ENCODE peak calls at places on chromosomes 1 and 21, in six cellular contexts. One of them, this sample, is unnamed.
A peak's percentile ranks its signal among the peaks of the same experiment; 100 is the strongest.

GRCh38 chr1:39789571-39790110 is 976 bp upstream of the BMP8B start:
- DNase-seq in GM20000: no peak
- DNase-seq in M059J: no peak
- DNase-seq in activated CD4-positive, alpha-beta T cell treated with anti-CD3 and anti-CD28 coated beads for 1 hour: no peak
- DNase-seq in amniotic stem cell: no peak
- DNase-seq in GM12891: no peak
- DNase-seq in this sample: no peak

GRCh38 chr1:79549191-79549590 is 542.7 kb upstream of the ADGRL4 start:
- DNase-seq in GM20000: no peak
- DNase-seq in M059J: no peak
- DNase-seq in activated CD4-positive, alpha-beta T cell treated with anti-CD3 and anti-CD28 coated beads for 1 hour: no peak
- DNase-seq in amniotic stem cell: no peak
- DNase-seq in GM12891: no peak
- DNase-seq in this sample: no peak

GRCh38 chr1:190453550-190453949 is 24.1 kb downstream of the BRINP3 start:
- DNase-seq in GM20000: no peak
- DNase-seq in M059J: no peak
- DNase-seq in activated CD4-positive, alpha-beta T cell treated with anti-CD3 and anti-CD28 coated beads for 1 hour: no peak
- DNase-seq in amniotic stem cell: no peak
- DNase-seq in GM12891: no peak
- DNase-seq in this sample: peak; percentile 33

GRCh38 chr1:204828352-204828850 is 42.3 kb upstream of the NFASC start:
- DNase-seq in GM20000: peak; percentile 55
- DNase-seq in M059J: peak; percentile 77
- DNase-seq in activated CD4-positive, alpha-beta T cell treated with anti-CD3 and anti-CD28 coated beads for 1 hour: no peak
- DNase-seq in amniotic stem cell: no peak
- DNase-seq in GM12891: peak; percentile 57
- DNase-seq in this sample: no peak

GRCh38 chr1:205810448-205811157 is 2.4 kb downstream of the SLC41A1 start:
- DNase-seq in GM20000: no peak
- DNase-seq in M059J: no peak
- DNase-seq in activated CD4-positive, alpha-beta T cell treated with anti-CD3 and anti-CD28 coated beads for 1 hour: no peak
- DNase-seq in amniotic stem cell: no peak
- DNase-seq in GM12891: no peak
- DNase-seq in this sample: peak; percentile 34

GRCh38 chr1:201025571-201026002 is 2.1 kb upstream of the KIF21B start:
- DNase-seq in GM20000: peak; percentile 58
- DNase-seq in M059J: peak; percentile 81
- DNase-seq in activated CD4-positive, alpha-beta T cell treated with anti-CD3 and anti-CD28 coated beads for 1 hour: no peak
- DNase-seq in amniotic stem cell: no peak
- DNase-seq in GM12891: no peak
- DNase-seq in this sample: peak; percentile 45

GRCh38 chr1:144101397-144102050 is 129.7 kb upstream of the FAM72C start:
- DNase-seq in GM20000: no peak
- DNase-seq in M059J: peak; percentile 55
- DNase-seq in activated CD4-positive, alpha-beta T cell treated with anti-CD3 and anti-CD28 coated beads for 1 hour: peak; percentile 10
- DNase-seq in amniotic stem cell: no peak
- DNase-seq in GM12891: peak; percentile 2
- DNase-seq in this sample: no peak

GRCh38 chr1:17437260-17438175 is 2.0 kb downstream of the RCC2 start:
- DNase-seq in GM20000: peak; percentile 98
- DNase-seq in M059J: peak; percentile 49
- DNase-seq in activated CD4-positive, alpha-beta T cell treated with anti-CD3 and anti-CD28 coated beads for 1 hour: peak; percentile 37
- DNase-seq in amniotic stem cell: no peak
- DNase-seq in GM12891: peak; percentile 83
- DNase-seq in this sample: peak; percentile 66

GRCh38 chr1:33758698-33759097 is 105.2 kb upstream of the HMGB4 start:
- DNase-seq in GM20000: no peak
- DNase-seq in M059J: peak; percentile 55
- DNase-seq in activated CD4-positive, alpha-beta T cell treated with anti-CD3 and anti-CD28 coated beads for 1 hour: no peak
- DNase-seq in amniotic stem cell: no peak
- DNase-seq in GM12891: no peak
- DNase-seq in this sample: no peak

GRCh38 chr1:179141592-179142244 is 59.8 kb downstream of the TOR3A start:
- DNase-seq in GM20000: peak; percentile 54
- DNase-seq in M059J: peak; percentile 76
- DNase-seq in activated CD4-positive, alpha-beta T cell treated with anti-CD3 and anti-CD28 coated beads for 1 hour: no peak
- DNase-seq in amniotic stem cell: peak; percentile 44
- DNase-seq in GM12891: no peak
- DNase-seq in this sample: no peak

GRCh38 chr1:179036844-179037465 is 11.3 kb downstream of the FAM20B start:
- DNase-seq in GM20000: peak; percentile 52
- DNase-seq in M059J: peak; percentile 86
- DNase-seq in activated CD4-positive, alpha-beta T cell treated with anti-CD3 and anti-CD28 coated beads for 1 hour: no peak
- DNase-seq in amniotic stem cell: no peak
- DNase-seq in GM12891: no peak
- DNase-seq in this sample: no peak

GRCh38 chr1:233671286-233671685 is 57.4 kb downstream of the KCNK1 start:
- DNase-seq in GM20000: no peak
- DNase-seq in M059J: no peak
- DNase-seq in activated CD4-positive, alpha-beta T cell treated with anti-CD3 and anti-CD28 coated beads for 1 hour: no peak
- DNase-seq in amniotic stem cell: no peak
- DNase-seq in GM12891: no peak
- DNase-seq in this sample: no peak

GRCh38 chr1:27257155-27257554 is 22.7 kb downstream of the WDTC1 start:
- DNase-seq in GM20000: no peak
- DNase-seq in M059J: peak; percentile 5
- DNase-seq in activated CD4-positive, alpha-beta T cell treated with anti-CD3 and anti-CD28 coated beads for 1 hour: no peak
- DNase-seq in amniotic stem cell: no peak
- DNase-seq in GM12891: no peak
- DNase-seq in this sample: no peak

GRCh38 chr1:180131510-180131909 is 23.2 kb upstream of the QSOX1 start:
- DNase-seq in GM20000: no peak
- DNase-seq in M059J: peak; percentile 65
- DNase-seq in activated CD4-positive, alpha-beta T cell treated with anti-CD3 and anti-CD28 coated beads for 1 hour: no peak
- DNase-seq in amniotic stem cell: peak; percentile 34
- DNase-seq in GM12891: no peak
- DNase-seq in this sample: no peak

GRCh38 chr1:229094476-229095311 is 176.2 kb upstream of the RAB4A start:
- DNase-seq in GM20000: no peak
- DNase-seq in M059J: peak; percentile 50
- DNase-seq in activated CD4-positive, alpha-beta T cell treated with anti-CD3 and anti-CD28 coated beads for 1 hour: no peak
- DNase-seq in amniotic stem cell: no peak
- DNase-seq in GM12891: no peak
- DNase-seq in this sample: no peak

GRCh38 chr1:201883786-201884185 is 4.9 kb upstream of the SHISA4 start:
- DNase-seq in GM20000: no peak
- DNase-seq in M059J: peak; percentile 71
- DNase-seq in activated CD4-positive, alpha-beta T cell treated with anti-CD3 and anti-CD28 coated beads for 1 hour: no peak
- DNase-seq in amniotic stem cell: no peak
- DNase-seq in GM12891: no peak
- DNase-seq in this sample: no peak

GRCh38 chr1:245843101-245843500 is 664.0 kb downstream of the SMYD3 start:
- DNase-seq in GM20000: no peak
- DNase-seq in M059J: no peak
- DNase-seq in activated CD4-positive, alpha-beta T cell treated with anti-CD3 and anti-CD28 coated beads for 1 hour: no peak
- DNase-seq in amniotic stem cell: no peak
- DNase-seq in GM12891: no peak
- DNase-seq in this sample: no peak

GRCh38 chr1:51425955-51426354 is 93.1 kb downstream of the EPS15 start:
- DNase-seq in GM20000: no peak
- DNase-seq in M059J: no peak
- DNase-seq in activated CD4-positive, alpha-beta T cell treated with anti-CD3 and anti-CD28 coated beads for 1 hour: no peak
- DNase-seq in amniotic stem cell: no peak
- DNase-seq in GM12891: no peak
- DNase-seq in this sample: no peak

GRCh38 chr1:186440584-186440983 is 20.3 kb downstream of the PDC start:
- DNase-seq in GM20000: no peak
- DNase-seq in M059J: peak; percentile 86
- DNase-seq in activated CD4-positive, alpha-beta T cell treated with anti-CD3 and anti-CD28 coated beads for 1 hour: no peak
- DNase-seq in amniotic stem cell: no peak
- DNase-seq in GM12891: no peak
- DNase-seq in this sample: no peak

GRCh38 chr1:45512641-45513054 is 9.0 kb downstream of the PRDX1 start:
- DNase-seq in GM20000: peak; percentile 50
- DNase-seq in M059J: peak; percentile 74
- DNase-seq in activated CD4-positive, alpha-beta T cell treated with anti-CD3 and anti-CD28 coated beads for 1 hour: peak; percentile 25
- DNase-seq in amniotic stem cell: peak; percentile 25
- DNase-seq in GM12891: no peak
- DNase-seq in this sample: peak; percentile 77

GRCh38 chr21:34027727-34028461 is 45.5 kb upstream of the MRPS6 start:
- DNase-seq in GM20000: no peak
- DNase-seq in M059J: peak; percentile 63
- DNase-seq in activated CD4-positive, alpha-beta T cell treated with anti-CD3 and anti-CD28 coated beads for 1 hour: no peak
- DNase-seq in amniotic stem cell: no peak
- DNase-seq in GM12891: no peak
- DNase-seq in this sample: no peak

GRCh38 chr21:31872072-31872451 is 758 bp upstream of the HUNK start:
- DNase-seq in GM20000: no peak
- DNase-seq in M059J: no peak
- DNase-seq in activated CD4-positive, alpha-beta T cell treated with anti-CD3 and anti-CD28 coated beads for 1 hour: no peak
- DNase-seq in amniotic stem cell: no peak
- DNase-seq in GM12891: no peak
- DNase-seq in this sample: no peak

GRCh38 chr1:145782166-145783099 is 41.5 kb downstream of the RNF115 start:
- DNase-seq in GM20000: no peak
- DNase-seq in M059J: peak; percentile 94
- DNase-seq in activated CD4-positive, alpha-beta T cell treated with anti-CD3 and anti-CD28 coated beads for 1 hour: no peak
- DNase-seq in amniotic stem cell: peak; percentile 55
- DNase-seq in GM12891: no peak
- DNase-seq in this sample: no peak

GRCh38 chr1:88180449-88181108 is 503.5 kb upstream of the PKN2 start:
- DNase-seq in GM20000: peak; percentile 46
- DNase-seq in M059J: peak; percentile 63
- DNase-seq in activated CD4-positive, alpha-beta T cell treated with anti-CD3 and anti-CD28 coated beads for 1 hour: peak; percentile 25
- DNase-seq in amniotic stem cell: peak; percentile 16
- DNase-seq in GM12891: peak; percentile 15
- DNase-seq in this sample: peak; percentile 87

GRCh38 chr1:160082926-160083325 is 1.6 kb downstream of the KCNJ9 start:
- DNase-seq in GM20000: no peak
- DNase-seq in M059J: no peak
- DNase-seq in activated CD4-positive, alpha-beta T cell treated with anti-CD3 and anti-CD28 coated beads for 1 hour: no peak
- DNase-seq in amniotic stem cell: no peak
- DNase-seq in GM12891: no peak
- DNase-seq in this sample: no peak

GRCh38 chr1:203058674-203058931 is 27.2 kb downstream of the MYOG start:
- DNase-seq in GM20000: no peak
- DNase-seq in M059J: no peak
- DNase-seq in activated CD4-positive, alpha-beta T cell treated with anti-CD3 and anti-CD28 coated beads for 1 hour: no peak
- DNase-seq in amniotic stem cell: no peak
- DNase-seq in GM12891: no peak
- DNase-seq in this sample: no peak

GRCh38 chr1:52970149-52970548 is 43.1 kb downstream of the SCP2 start:
- DNase-seq in GM20000: no peak
- DNase-seq in M059J: peak; percentile 24
- DNase-seq in activated CD4-positive, alpha-beta T cell treated with anti-CD3 and anti-CD28 coated beads for 1 hour: no peak
- DNase-seq in amniotic stem cell: no peak
- DNase-seq in GM12891: no peak
- DNase-seq in this sample: peak; percentile 41

GRCh38 chr1:116255486-116255885 is 117.6 kb upstream of the ATP1A1 start:
- DNase-seq in GM20000: no peak
- DNase-seq in M059J: no peak
- DNase-seq in activated CD4-positive, alpha-beta T cell treated with anti-CD3 and anti-CD28 coated beads for 1 hour: no peak
- DNase-seq in amniotic stem cell: no peak
- DNase-seq in GM12891: no peak
- DNase-seq in this sample: no peak

GRCh38 chr1:112504002-112504401 is 4.8 kb upstream of the WNT2B start:
- DNase-seq in GM20000: no peak
- DNase-seq in M059J: no peak
- DNase-seq in activated CD4-positive, alpha-beta T cell treated with anti-CD3 and anti-CD28 coated beads for 1 hour: no peak
- DNase-seq in amniotic stem cell: no peak
- DNase-seq in GM12891: no peak
- DNase-seq in this sample: no peak

GRCh38 chr21:15562748-15563147 is 167.0 kb upstream of the USP25 start:
- DNase-seq in GM20000: no peak
- DNase-seq in M059J: no peak
- DNase-seq in activated CD4-positive, alpha-beta T cell treated with anti-CD3 and anti-CD28 coated beads for 1 hour: no peak
- DNase-seq in amniotic stem cell: no peak
- DNase-seq in GM12891: no peak
- DNase-seq in this sample: no peak

GRCh38 chr1:10765734-10766478 is 30.5 kb downstream of the CASZ1 start:
- DNase-seq in GM20000: no peak
- DNase-seq in M059J: peak; percentile 55
- DNase-seq in activated CD4-positive, alpha-beta T cell treated with anti-CD3 and anti-CD28 coated beads for 1 hour: no peak
- DNase-seq in amniotic stem cell: no peak
- DNase-seq in GM12891: no peak
- DNase-seq in this sample: no peak